ENCODE peak calls at places on chromosomes 3 and 15, in seven cellular contexts. P, B, M, L, E, D and H are unnamed samples.
A peak's percentile ranks its signal among the peaks of the same experiment; 100 is the strongest.

GRCh38 chr3:185658504-185658912 is 72.4 kb downstream of the SENP2 start:
- DNase-seq in P (peak; percentile 99), B (no peak), M (no peak), L (peak; percentile 84), E (peak; percentile 67), D (no peak), H (no peak)

GRCh38 chr15:74464216-74464615 is 3.3 kb upstream of the UBL7 start:
- DNase-seq in P (no peak), B (no peak), M (no peak), L (no peak), E (no peak), D (no peak), H (no peak)

GRCh38 chr15:80502782-80503181 is 98.6 kb downstream of the ARNT2 start:
- DNase-seq in P (no peak), B (no peak), M (no peak), L (no peak), E (no peak), D (no peak), H (no peak)

GRCh38 chr15:63233667-63234419 is 43.6 kb upstream of the APH1B start:
- DNase-seq in P (no peak), B (no peak), M (no peak), L (no peak), E (no peak), D (no peak), H (no peak)

GRCh38 chr3:194003128-194004057 is 132.6 kb upstream of the HES1 start:
- DNase-seq in P (peak; percentile 83), B (peak; percentile 78), M (no peak), L (peak; percentile 89), E (peak; percentile 48), D (peak; percentile 50), H (no peak)

GRCh38 chr3:94345101-94345500 is 282.2 kb downstream of the NSUN3 start:
- DNase-seq in P (no peak), B (no peak), M (no peak), L (no peak), E (no peak), D (no peak), H (no peak)

GRCh38 chr3:58560771-58561311 is 16.4 kb downstream of the FAM107A start:
- DNase-seq in P (peak; percentile 98), B (peak; percentile 79), M (no peak), L (no peak), E (peak; percentile 92), D (peak; percentile 39), H (no peak)

GRCh38 chr15:52103217-52104207 is 9.1 kb downstream of the BCL2L10 start:
- DNase-seq in P (peak; percentile 86), B (no peak), M (no peak), L (peak; percentile 70), E (peak; percentile 79), D (no peak), H (peak; percentile 83)

GRCh38 chr3:58556761-58557181 is 19.8 kb upstream of the ACOX2 start:
- DNase-seq in P (no peak), B (no peak), M (peak; percentile 75), L (no peak), E (no peak), D (no peak), H (no peak)